ENCODE peak calls at places on chromosomes 13 and 19, in seven cellular contexts. One of them, this sample, is unnamed.

GRCh38 chr13:93183302-93183701 is 43.3 kb upstream of the GPC6 start:
- DNase-seq in H9: peak
- DNase-seq in IMR-90: no peak
- DNase-seq in H1: peak
- DNase-seq in trophoblast cell: no peak
- DNase-seq in mesenchymal stem cell: no peak
- DNase-seq in mesendoderm: peak
- DNase-seq in this sample: no peak

GRCh38 chr19:41030651-41031050 is 39.6 kb downstream of the CYP2B6 start:
- DNase-seq in H9: no peak
- DNase-seq in IMR-90: no peak
- DNase-seq in H1: no peak
- DNase-seq in trophoblast cell: no peak
- DNase-seq in mesenchymal stem cell: no peak
- DNase-seq in mesendoderm: peak
- DNase-seq in this sample: no peak

GRCh38 chr19:16067205-16067938 is 8.9 kb upstream of the TPM4 start:
- DNase-seq in H9: no peak
- DNase-seq in IMR-90: peak
- DNase-seq in H1: no peak
- DNase-seq in trophoblast cell: no peak
- DNase-seq in mesenchymal stem cell: no peak
- DNase-seq in mesendoderm: no peak
- DNase-seq in this sample: no peak

GRCh38 chr19:39867952-39868351 is 21.8 kb upstream of the FBL start:
- DNase-seq in H9: no peak
- DNase-seq in IMR-90: no peak
- DNase-seq in H1: no peak
- DNase-seq in trophoblast cell: no peak
- DNase-seq in mesenchymal stem cell: no peak
- DNase-seq in mesendoderm: no peak
- DNase-seq in this sample: no peak

GRCh38 chr13:74280093-74280794 is 146.0 kb upstream of the KLF12 start:
- DNase-seq in H9: no peak
- DNase-seq in IMR-90: no peak
- DNase-seq in H1: no peak
- DNase-seq in trophoblast cell: no peak
- DNase-seq in mesenchymal stem cell: no peak
- DNase-seq in mesendoderm: no peak
- DNase-seq in this sample: no peak

GRCh38 chr13:99263386-99263785 is 5.2 kb upstream of the GPR18 start:
- DNase-seq in H9: no peak
- DNase-seq in IMR-90: no peak
- DNase-seq in H1: no peak
- DNase-seq in trophoblast cell: no peak
- DNase-seq in mesenchymal stem cell: no peak
- DNase-seq in mesendoderm: no peak
- DNase-seq in this sample: no peak

GRCh38 chr13:60043262-60043661 is 120.5 kb downstream of the DIAPH3 start:
- DNase-seq in H9: no peak
- DNase-seq in IMR-90: peak
- DNase-seq in H1: no peak
- DNase-seq in trophoblast cell: no peak
- DNase-seq in mesenchymal stem cell: peak
- DNase-seq in mesendoderm: no peak
- DNase-seq in this sample: no peak

GRCh38 chr13:32638739-32639138 is 52.5 kb downstream of the PDS5B start:
- DNase-seq in H9: no peak
- DNase-seq in IMR-90: no peak
- DNase-seq in H1: no peak
- DNase-seq in trophoblast cell: no peak
- DNase-seq in mesenchymal stem cell: no peak
- DNase-seq in mesendoderm: no peak
- DNase-seq in this sample: no peak

GRCh38 chr13:114259374-114259773 is 22.0 kb upstream of the UPF3A start:
- DNase-seq in H9: no peak
- DNase-seq in IMR-90: no peak
- DNase-seq in H1: no peak
- DNase-seq in trophoblast cell: no peak
- DNase-seq in mesenchymal stem cell: no peak
- DNase-seq in mesendoderm: no peak
- DNase-seq in this sample: no peak

GRCh38 chr13:44764334-44764733 is 188.2 kb upstream of the TSC22D1 start:
- DNase-seq in H9: no peak
- DNase-seq in IMR-90: no peak
- DNase-seq in H1: no peak
- DNase-seq in trophoblast cell: no peak
- DNase-seq in mesenchymal stem cell: no peak
- DNase-seq in mesendoderm: no peak
- DNase-seq in this sample: no peak

GRCh38 chr19:3129112-3129511 is 6.7 kb upstream of the GNA15 start:
- DNase-seq in H9: no peak
- DNase-seq in IMR-90: peak
- DNase-seq in H1: no peak
- DNase-seq in trophoblast cell: no peak
- DNase-seq in mesenchymal stem cell: peak
- DNase-seq in mesendoderm: no peak
- DNase-seq in this sample: no peak

GRCh38 chr19:51194527-51195315 is 30.2 kb upstream of the CD33 start:
- DNase-seq in H9: no peak
- DNase-seq in IMR-90: no peak
- DNase-seq in H1: no peak
- DNase-seq in trophoblast cell: no peak
- DNase-seq in mesenchymal stem cell: no peak
- DNase-seq in mesendoderm: no peak
- DNase-seq in this sample: no peak

GRCh38 chr13:112782433-112783010 is 92.7 kb downstream of the ATP11A start:
- DNase-seq in H9: no peak
- DNase-seq in IMR-90: no peak
- DNase-seq in H1: peak
- DNase-seq in trophoblast cell: no peak
- DNase-seq in mesenchymal stem cell: peak
- DNase-seq in mesendoderm: no peak
- DNase-seq in this sample: no peak

GRCh38 chr13:91162180-91162579 is 185.3 kb upstream of the MIR17HG start:
- DNase-seq in H9: no peak
- DNase-seq in IMR-90: no peak
- DNase-seq in H1: no peak
- DNase-seq in trophoblast cell: no peak
- DNase-seq in mesenchymal stem cell: no peak
- DNase-seq in mesendoderm: peak
- DNase-seq in this sample: no peak

GRCh38 chr19:1241417-1242095 is at the start of gene ATP5F1D:
- DNase-seq in H9: peak
- DNase-seq in IMR-90: peak
- DNase-seq in H1: peak
- DNase-seq in trophoblast cell: peak
- DNase-seq in mesenchymal stem cell: peak
- DNase-seq in mesendoderm: peak
- DNase-seq in this sample: peak

GRCh38 chr19:3450796-3451411 is 29.4 kb downstream of the SMIM24 start:
- DNase-seq in H9: no peak
- DNase-seq in IMR-90: peak
- DNase-seq in H1: no peak
- DNase-seq in trophoblast cell: peak
- DNase-seq in mesenchymal stem cell: peak
- DNase-seq in mesendoderm: no peak
- DNase-seq in this sample: no peak

GRCh38 chr13:43293986-43294880 is 270.8 kb downstream of the DNAJC15 start:
- DNase-seq in H9: no peak
- DNase-seq in IMR-90: peak
- DNase-seq in H1: no peak
- DNase-seq in trophoblast cell: no peak
- DNase-seq in mesenchymal stem cell: peak
- DNase-seq in mesendoderm: no peak
- DNase-seq in this sample: no peak

GRCh38 chr13:97004096-97004876 is 10.0 kb upstream of the OXGR1 start:
- DNase-seq in H9: no peak
- DNase-seq in IMR-90: peak
- DNase-seq in H1: no peak
- DNase-seq in trophoblast cell: peak
- DNase-seq in mesenchymal stem cell: peak
- DNase-seq in mesendoderm: peak
- DNase-seq in this sample: no peak

GRCh38 chr13:30880756-30881155 is 25.3 kb upstream of the MEDAG start:
- DNase-seq in H9: no peak
- DNase-seq in IMR-90: peak
- DNase-seq in H1: no peak
- DNase-seq in trophoblast cell: no peak
- DNase-seq in mesenchymal stem cell: peak
- DNase-seq in mesendoderm: no peak
- DNase-seq in this sample: no peak

GRCh38 chr13:46641274-46642081 is 88.5 kb downstream of the LRCH1 start:
- DNase-seq in H9: no peak
- DNase-seq in IMR-90: no peak
- DNase-seq in H1: no peak
- DNase-seq in trophoblast cell: no peak
- DNase-seq in mesenchymal stem cell: peak
- DNase-seq in mesendoderm: no peak
- DNase-seq in this sample: no peak

GRCh38 chr13:101115762-101116161 is 300.5 kb downstream of the NALCN start:
- DNase-seq in H9: peak
- DNase-seq in IMR-90: no peak
- DNase-seq in H1: no peak
- DNase-seq in trophoblast cell: no peak
- DNase-seq in mesenchymal stem cell: peak
- DNase-seq in mesendoderm: peak
- DNase-seq in this sample: no peak

GRCh38 chr13:23963947-23964346 is 66.6 kb upstream of the C1QTNF9B start:
- DNase-seq in H9: no peak
- DNase-seq in IMR-90: peak
- DNase-seq in H1: no peak
- DNase-seq in trophoblast cell: no peak
- DNase-seq in mesenchymal stem cell: peak
- DNase-seq in mesendoderm: no peak
- DNase-seq in this sample: no peak

GRCh38 chr13:52127783-52128702 is 830 bp downstream of the NEK5 start:
- DNase-seq in H9: peak
- DNase-seq in IMR-90: peak
- DNase-seq in H1: peak
- DNase-seq in trophoblast cell: peak
- DNase-seq in mesenchymal stem cell: peak
- DNase-seq in mesendoderm: peak
- DNase-seq in this sample: peak

GRCh38 chr13:29758591-29759114 is 91.8 kb downstream of the UBL3 start:
- DNase-seq in H9: no peak
- DNase-seq in IMR-90: no peak
- DNase-seq in H1: no peak
- DNase-seq in trophoblast cell: peak
- DNase-seq in mesenchymal stem cell: peak
- DNase-seq in mesendoderm: no peak
- DNase-seq in this sample: no peak

GRCh38 chr19:30395283-30395682 is 23.1 kb downstream of the ZNF536 start:
- DNase-seq in H9: no peak
- DNase-seq in IMR-90: no peak
- DNase-seq in H1: no peak
- DNase-seq in trophoblast cell: no peak
- DNase-seq in mesenchymal stem cell: no peak
- DNase-seq in mesendoderm: no peak
- DNase-seq in this sample: no peak

DNA sequence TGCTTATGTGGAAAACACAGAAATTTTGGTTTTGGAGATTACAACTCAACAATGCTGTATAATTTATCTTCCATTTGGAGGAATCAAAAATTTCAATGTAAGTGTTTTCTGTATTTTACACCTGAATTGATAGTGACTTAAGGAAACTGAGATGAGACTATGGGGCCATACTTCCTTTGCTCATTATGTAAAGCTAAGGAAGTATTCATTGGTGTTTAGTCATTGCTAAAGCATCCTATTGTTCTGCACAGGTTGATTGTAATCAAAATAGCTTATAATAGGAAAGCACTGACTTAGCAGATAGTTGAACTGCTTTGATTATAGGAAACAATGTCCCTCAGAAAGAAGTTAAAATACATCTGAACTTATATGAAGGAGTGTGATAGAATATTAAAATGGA is 244.4 kb upstream of the SLITRK5 start:
- DNase-seq in H9: no peak
- DNase-seq in IMR-90: no peak
- DNase-seq in H1: no peak
- DNase-seq in trophoblast cell: no peak
- DNase-seq in mesenchymal stem cell: no peak
- DNase-seq in mesendoderm: peak
- DNase-seq in this sample: no peak
- H2BK5ac ChIP-seq in H9: no peak
- H2BK5ac ChIP-seq in IMR-90: no peak
- H2BK5ac ChIP-seq in H1: no peak
- H2BK5ac ChIP-seq in trophoblast cell: no peak
- H2BK5ac ChIP-seq in mesenchymal stem cell: no peak
- H2BK5ac ChIP-seq in mesendoderm: no peak
- H2BK5ac ChIP-seq in this sample: no peak

GRCh38 chr19:14576363-14576762 is 4.5 kb upstream of the NDUFB7 start:
- DNase-seq in H9: no peak
- DNase-seq in IMR-90: no peak
- DNase-seq in H1: no peak
- DNase-seq in trophoblast cell: no peak
- DNase-seq in mesenchymal stem cell: no peak
- DNase-seq in mesendoderm: no peak
- DNase-seq in this sample: no peak
- H2BK120ac ChIP-seq in H9: no peak
- H2BK120ac ChIP-seq in IMR-90: no peak
- H2BK120ac ChIP-seq in H1: no peak
- H2BK120ac ChIP-seq in trophoblast cell: no peak
- H2BK120ac ChIP-seq in mesenchymal stem cell: no peak
- H2BK120ac ChIP-seq in mesendoderm: no peak
- H2BK120ac ChIP-seq in this sample: no peak

DNA sequence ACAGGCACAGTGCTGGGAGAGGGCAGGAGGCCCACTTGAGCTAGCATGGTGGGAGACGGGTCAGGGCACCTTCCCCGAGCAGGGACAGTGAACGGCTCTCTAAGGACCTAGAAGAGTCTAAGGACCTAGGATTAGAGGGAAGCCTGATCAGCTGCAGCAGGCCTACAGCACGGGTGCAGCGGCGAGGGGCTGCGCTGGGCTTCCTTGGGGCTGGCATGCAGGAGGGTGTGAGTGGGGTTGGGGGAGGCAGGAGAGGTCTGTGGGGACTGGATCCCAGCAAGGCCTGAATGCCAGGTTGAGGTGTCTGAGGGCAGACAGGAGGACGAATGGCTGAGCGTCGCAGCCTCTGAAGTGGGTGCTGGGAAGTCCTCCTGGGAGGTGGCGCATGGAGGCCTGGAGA is 3.6 kb downstream of the SCAF1 start:
- DNase-seq in H9: no peak
- DNase-seq in IMR-90: no peak
- DNase-seq in H1: no peak
- DNase-seq in trophoblast cell: no peak
- DNase-seq in mesenchymal stem cell: no peak
- DNase-seq in mesendoderm: no peak
- DNase-seq in this sample: no peak
- H3K9ac ChIP-seq in H9: no peak
- H3K9ac ChIP-seq in IMR-90: no peak
- H3K9ac ChIP-seq in H1: no peak
- H3K9ac ChIP-seq in trophoblast cell: no peak
- H3K9ac ChIP-seq in mesenchymal stem cell: peak
- H3K9ac ChIP-seq in mesendoderm: no peak
- H3K9ac ChIP-seq in this sample: no peak

DNA sequence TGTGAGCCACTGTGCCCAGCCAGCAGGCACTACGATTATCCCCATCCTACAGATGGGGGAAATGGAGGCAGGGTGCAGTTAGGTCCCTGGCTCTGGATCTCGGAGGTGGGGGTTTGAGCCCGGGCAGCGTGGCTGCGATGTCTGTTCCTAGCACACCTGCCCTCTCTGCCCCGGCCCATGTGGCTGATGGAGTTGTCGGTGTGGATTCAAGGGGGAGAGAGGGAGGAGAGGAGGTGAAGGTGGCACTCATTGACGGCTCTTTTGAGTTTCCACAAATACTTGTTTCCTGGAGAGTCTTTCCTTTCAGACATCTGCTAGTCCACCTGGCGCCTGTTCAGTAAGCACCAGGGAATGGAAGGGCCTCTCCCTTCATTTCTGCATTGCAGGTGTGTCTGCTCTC is 69.8 kb downstream of the ARHGEF18 start:
- DNase-seq in H9: no peak
- DNase-seq in IMR-90: no peak
- DNase-seq in H1: no peak
- DNase-seq in trophoblast cell: no peak
- DNase-seq in mesenchymal stem cell: no peak
- DNase-seq in mesendoderm: no peak
- DNase-seq in this sample: no peak
- H2BK5ac ChIP-seq in H9: no peak
- H2BK5ac ChIP-seq in IMR-90: no peak
- H2BK5ac ChIP-seq in H1: no peak
- H2BK5ac ChIP-seq in trophoblast cell: peak
- H2BK5ac ChIP-seq in mesenchymal stem cell: no peak
- H2BK5ac ChIP-seq in mesendoderm: no peak
- H2BK5ac ChIP-seq in this sample: no peak